ENCODE peak calls at places on chromosome 4, in eight cellular contexts. O is adrenal gland, X is breast epithelium, T is endothelial cell of umbilical vein, S is suprapubic skin, H is body of pancreas, J is uterus, Z is heart left ventricle. M is an unnamed sample.

GRCh38 chr4:126202226-126202625 is 887.5 kb downstream of the FAT4 start:
- DNase-seq in J (no peak), T (no peak), O (no peak), H (no peak), Z (no peak), S (no peak), X (no peak), M (no peak)

GRCh38 chr4:35556387-35556786 is 687.9 kb downstream of the ARAP2 start:
- DNase-seq in S (no peak), J (no peak), X (no peak), H (no peak), Z (no peak), T (no peak), O (no peak), M (no peak)

GRCh38 chr4:44425614-44426208 is 22.9 kb downstream of the KCTD8 start:
- DNase-seq in Z (no peak), X (no peak), J (no peak), O (no peak), S (no peak), H (no peak), T (peak), M (no peak)

GRCh38 chr4:109007976-109008375 is 245.1 kb upstream of the ETNPPL start:
- DNase-seq in J (no peak), H (no peak), X (no peak), T (no peak), S (no peak), O (no peak), Z (no peak), M (no peak)

GRCh38 chr4:24564488-24564887 is 19.9 kb downstream of the DHX15 start:
- DNase-seq in X (no peak), T (no peak), Z (no peak), O (no peak), J (no peak), H (no peak), S (no peak), M (no peak)

GRCh38 chr4:175671491-175671934 is 140.6 kb downstream of the GPM6A start:
- DNase-seq in J (no peak), H (peak), X (no peak), T (no peak), Z (no peak), O (no peak), S (no peak), M (no peak)

GRCh38 chr4:126441173-126441810 is 1126.5 kb downstream of the FAT4 start:
- DNase-seq in H (no peak), S (no peak), X (no peak), T (no peak), Z (no peak), O (no peak), J (no peak), M (no peak)

GRCh38 chr4:139666735-139667266 is 1.2 kb downstream of the MGST2 start:
- DNase-seq in S (no peak), Z (peak), X (peak), O (peak), H (peak), J (no peak), T (peak), M (no peak)

GRCh38 chr4:150962245-150962644 is 52.8 kb downstream of the LRBA start:
- DNase-seq in H (no peak), T (peak), J (no peak), Z (no peak), O (no peak), X (no peak), S (no peak), M (no peak)

GRCh38 chr4:185833055-185833598 is 21.1 kb upstream of the SORBS2 start:
- DNase-seq in J (no peak), Z (no peak), X (no peak), H (peak), T (peak), S (no peak), O (no peak), M (no peak)

GRCh38 chr4:30094866-30095265 is 625.3 kb upstream of the PCDH7 start:
- DNase-seq in Z (no peak), X (no peak), J (no peak), T (peak), S (no peak), O (no peak), H (no peak), M (no peak)

GRCh38 chr4:118032691-118033090 is 1.6 kb upstream of the NDST3 start:
- DNase-seq in S (no peak), X (no peak), O (no peak), H (no peak), J (no peak), T (peak), Z (no peak), M (no peak)

GRCh38 chr4:8472689-8473197 is 32.2 kb downstream of the TRMT44 start:
- DNase-seq in S (no peak), H (peak), T (no peak), O (peak), X (no peak), J (peak), Z (no peak), M (no peak)

DNA sequence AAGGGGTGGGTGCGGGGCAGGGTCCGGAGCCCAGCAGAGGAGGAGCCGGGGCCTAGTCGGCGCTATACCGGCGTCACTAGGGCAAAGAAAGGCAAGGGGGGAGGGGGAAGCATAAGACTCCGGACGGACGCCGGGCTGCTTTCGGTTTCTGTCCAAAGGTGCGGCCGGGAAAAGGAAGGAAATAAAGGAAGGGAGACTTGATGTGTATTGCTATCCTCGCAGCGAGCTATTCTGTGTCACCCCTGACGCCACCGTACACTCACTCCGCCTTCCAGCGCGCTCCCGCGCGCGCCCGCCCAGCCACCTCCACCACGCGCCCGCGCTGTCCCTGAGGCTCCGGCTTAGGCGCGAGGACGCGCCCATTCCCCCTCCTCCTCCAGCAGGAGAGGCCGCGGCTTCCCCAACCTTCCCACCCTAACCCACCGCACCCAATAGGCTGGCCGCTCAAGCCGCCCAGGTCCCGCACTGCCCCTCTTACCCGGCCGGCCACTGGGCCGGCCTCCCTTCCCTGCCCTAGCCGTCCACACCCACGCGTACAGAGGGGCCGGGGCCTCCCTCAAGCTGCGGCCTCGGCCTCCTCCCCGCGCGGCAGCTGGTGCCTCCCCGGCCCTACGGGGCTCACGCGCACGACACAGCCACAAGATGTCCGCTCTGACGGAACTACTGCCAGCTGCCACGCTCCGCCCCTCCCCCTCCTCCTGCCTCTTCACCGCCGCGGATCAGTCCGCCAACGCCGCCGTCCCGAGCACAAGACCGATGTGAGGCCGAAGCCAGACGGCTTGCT is at the start of gene UBE2D3:
- DNase-seq in Z (peak), H (peak), J (peak), S (peak), O (peak), T (peak), X (peak), M (peak)
- TF ChIP-seq POLR2A in Z (peak), H (peak), J (peak), S (peak), O (peak), T (peak), X (peak), M (no peak)

DNA sequence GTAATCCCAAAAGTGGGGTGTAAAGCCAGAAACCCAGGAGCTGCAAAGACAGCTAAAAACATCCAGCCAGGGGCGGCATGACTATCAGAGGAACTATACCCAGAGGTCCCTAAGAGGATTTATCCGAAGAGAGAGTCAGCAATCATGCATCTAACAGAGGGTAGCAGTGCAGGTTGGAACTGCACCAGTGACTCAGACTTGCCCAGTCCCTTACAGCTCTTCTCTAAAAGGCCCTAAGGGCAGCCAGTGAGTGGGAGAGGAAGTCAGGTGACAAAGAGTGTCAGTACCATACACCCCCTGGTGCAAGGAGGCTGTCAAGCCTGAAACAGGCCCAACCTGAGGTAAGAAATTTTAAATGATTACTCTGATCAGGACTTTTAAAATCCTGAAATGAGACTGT is 88.1 kb downstream of the CAMK2D start:
- DNase-seq in S (no peak), O (no peak), T (no peak), H (no peak), Z (no peak), J (no peak), X (no peak), M (no peak)
- TF ChIP-seq CTCF in S (no peak), O (no peak), T (no peak), H (no peak), Z (no peak), J (no peak), X (no peak), M (no peak)

GRCh38 chr4:81555489-81555888 is 83.8 kb upstream of the RASGEF1B start:
- DNase-seq in H (no peak), X (no peak), J (no peak), S (no peak), T (no peak), O (no peak), Z (no peak), M (no peak)

GRCh38 chr4:81546777-81547176 is 75.1 kb upstream of the RASGEF1B start:
- DNase-seq in H (no peak), X (no peak), O (no peak), J (no peak), S (no peak), Z (no peak), T (no peak), M (no peak)

GRCh38 chr4:81550005-81550896 is 78.5 kb upstream of the RASGEF1B start:
- DNase-seq in S (no peak), Z (no peak), J (peak), H (peak), O (peak), X (no peak), T (no peak), M (peak)
- H3K4me3 ChIP-seq in S (no peak), Z (no peak), J (no peak), H (no peak), O (no peak), X (no peak), T (no peak), M (no peak)

GRCh38 chr4:776743-777441 is 49.0 kb downstream of the CPLX1 start:
- DNase-seq in X (no peak), T (no peak), O (no peak), H (no peak), S (no peak), Z (no peak), J (no peak), M (no peak)
- TF ChIP-seq POLR2A in X (no peak), T (no peak), O (no peak), H (no peak), S (no peak), Z (no peak), J (no peak), M (no peak)

DNA sequence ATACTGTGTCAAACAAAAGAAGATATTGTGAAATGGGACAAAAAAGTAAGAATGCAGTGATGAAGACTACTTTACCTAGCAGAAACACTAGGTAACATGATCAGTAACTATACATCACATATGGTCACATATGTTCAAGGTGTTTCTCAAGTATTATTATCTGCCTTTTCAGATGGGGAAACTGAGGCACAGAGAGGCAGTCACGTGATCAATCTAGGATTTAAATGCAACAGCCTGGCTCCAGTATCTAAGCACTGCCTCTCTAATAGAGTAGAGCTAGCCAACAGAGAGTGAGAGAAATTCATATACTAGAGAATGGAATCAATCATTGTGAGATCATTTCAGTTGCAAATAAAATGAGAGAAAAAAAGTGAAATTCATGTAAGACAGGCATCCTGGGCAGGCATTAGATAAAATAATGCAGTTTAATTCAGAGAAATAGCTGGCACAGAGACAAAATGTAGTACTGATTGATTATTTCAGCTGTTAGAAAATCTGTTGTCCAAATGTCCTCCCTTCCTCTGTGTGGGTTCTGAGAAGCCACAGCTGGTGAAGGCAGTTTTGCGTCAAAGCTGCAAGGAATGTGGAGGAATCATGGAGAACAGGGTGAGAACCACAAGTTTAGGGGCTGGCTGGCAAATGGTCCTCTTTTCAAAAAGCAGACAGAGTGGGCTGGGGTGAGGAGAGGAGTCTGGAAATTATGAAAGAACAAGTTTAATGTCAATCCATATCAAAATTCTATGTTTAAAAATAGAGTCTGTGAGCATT is 26.0 kb downstream of the SMIM43 start:
- DNase-seq in H (no peak), Z (peak), X (no peak), O (no peak), T (no peak), J (no peak), S (no peak), M (no peak)
- TF ChIP-seq CTCF in H (no peak), Z (no peak), X (no peak), O (no peak), T (no peak), J (no peak), S (no peak), M (no peak)

DNA sequence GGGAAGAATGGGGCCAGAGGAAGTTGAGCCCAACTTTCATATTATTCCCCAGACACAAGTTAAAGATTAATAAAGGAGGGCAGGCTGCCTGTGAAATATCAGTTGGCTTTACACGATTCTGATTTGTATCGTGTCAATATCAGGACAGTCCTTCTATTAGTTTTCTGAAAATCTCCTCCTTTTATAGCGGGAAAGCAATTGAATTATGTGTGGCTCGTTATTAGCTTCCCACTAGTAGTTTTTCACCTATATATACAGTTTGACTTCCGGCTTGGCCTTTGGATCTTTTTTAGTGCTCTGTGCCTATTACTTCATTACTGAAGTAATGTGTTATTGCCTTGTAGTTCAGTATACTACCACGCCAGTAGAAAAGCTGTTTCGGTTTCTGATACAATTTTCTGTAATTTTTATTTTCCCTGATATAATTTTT is 1.8 kb downstream of the PDLIM5 start:
- DNase-seq in S (no peak), X (no peak), T (peak), H (peak), O (no peak), Z (no peak), J (no peak), M (no peak)
- H3K4me3 ChIP-seq in S (peak), X (peak), T (peak), H (no peak), O (no peak), Z (peak), J (peak), M (no peak)

GRCh38 chr4:6709230-6710114 is at the start of gene MRFAP1L1:
- DNase-seq in J (peak), H (peak), Z (peak), X (peak), S (peak), O (peak), T (peak), M (peak)
- TF ChIP-seq POLR2A in J (peak), H (peak), Z (peak), X (peak), S (no peak), O (no peak), T (peak), M (no peak)

GRCh38 chr4:97911236-97911906 is 231.9 kb downstream of the STPG2 start:
- DNase-seq in T (no peak), O (no peak), J (no peak), H (no peak), S (no peak), Z (no peak), X (no peak), M (peak)
- TF ChIP-seq CTCF in T (no peak), O (no peak), J (no peak), H (no peak), S (no peak), Z (no peak), X (no peak), M (no peak)

GRCh38 chr4:113718252-113718651 is 43.3 kb downstream of the CAMK2D start:
- DNase-seq in T (no peak), O (no peak), J (no peak), S (no peak), X (no peak), Z (no peak), H (no peak), M (no peak)
- H3K4me3 ChIP-seq in T (no peak), O (no peak), J (no peak), S (no peak), X (no peak), Z (no peak), H (no peak), M (no peak)

DNA sequence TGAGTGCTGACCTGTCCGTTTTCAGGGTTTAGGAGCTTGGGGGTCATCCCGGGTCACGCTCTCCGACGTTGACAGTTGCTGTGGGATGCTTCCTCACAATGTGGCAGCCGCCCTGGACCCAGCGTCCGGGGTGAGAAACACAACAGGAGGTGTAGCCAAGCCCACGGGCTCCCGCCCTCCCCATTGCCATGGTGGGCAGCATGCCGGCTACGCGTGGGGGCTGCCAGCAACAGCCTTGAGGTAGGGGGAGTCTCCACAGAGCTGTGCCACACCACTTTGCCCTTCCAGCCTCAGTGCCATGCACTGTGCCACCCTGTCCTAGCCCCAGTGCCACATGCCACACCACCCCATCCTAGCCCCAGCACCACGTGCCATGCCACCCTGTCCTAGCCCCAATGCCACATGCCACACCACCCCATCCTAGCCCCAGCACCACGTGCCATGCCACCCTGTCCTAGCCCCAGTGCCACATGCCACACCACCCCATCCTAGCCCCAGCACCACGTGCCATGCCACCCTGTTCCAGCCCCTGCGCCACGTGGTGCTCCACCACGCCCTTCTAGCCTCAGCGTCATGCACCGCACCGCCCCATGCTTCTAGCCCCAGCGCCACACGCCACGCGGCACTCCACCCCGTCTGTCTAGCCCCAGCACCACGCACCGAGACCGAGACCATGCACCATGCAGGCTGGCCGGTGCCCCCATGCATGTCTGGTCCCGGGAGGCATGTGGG is 8.5 kb upstream of the HGFAC start:
- DNase-seq in O (no peak), H (no peak), T (no peak), X (no peak), Z (no peak), S (no peak), J (no peak), M (no peak)
- TF ChIP-seq POLR2A in O (no peak), H (no peak), T (no peak), X (no peak), Z (no peak), S (no peak), J (no peak), M (no peak)

M was measured in lower leg skin.